ENCODE peak calls at places on chromosomes 2 and 18, in five cellular contexts. D, N, R, Q and K are unnamed samples.

GRCh38 chr2:24317491-24317920 is 42.8 kb downstream of the ITSN2 start:
- DNase-seq in N (peak), Q (no peak), R (no peak), D (no peak), K (no peak)

GRCh38 chr2:2856723-2857415 is 520.7 kb downstream of the EIPR1 start:
- DNase-seq in Q (no peak), R (no peak), N (no peak), D (no peak), K (no peak)

GRCh38 chr2:191218292-191218898 is 26.8 kb upstream of the MYO1B start:
- DNase-seq in N (peak), Q (peak), R (no peak), D (peak), K (peak)

GRCh38 chr2:119544075-119545031 is at the start of gene CFAP221:
- DNase-seq in N (peak), R (no peak), Q (peak), D (no peak), K (peak)

GRCh38 chr2:162025121-162025911 is 48.7 kb downstream of the DPP4 start:
- DNase-seq in D (no peak), Q (no peak), N (no peak), R (no peak), K (no peak)

GRCh38 chr2:58133395-58133794 is 86.8 kb downstream of the VRK2 start:
- DNase-seq in Q (no peak), D (no peak), R (no peak), N (no peak), K (no peak)

GRCh38 chr18:62400916-62401315 is 75.8 kb downstream of the TNFRSF11A start:
- DNase-seq in N (no peak), Q (no peak), R (no peak), D (no peak), K (no peak)

GRCh38 chr2:48377646-48378045 is 152.3 kb upstream of the STON1 start:
- DNase-seq in N (no peak), Q (no peak), D (no peak), R (no peak), K (no peak)

GRCh38 chr2:54360055-54360792 is 95.9 kb upstream of the SPTBN1 start:
- DNase-seq in Q (no peak), N (no peak), R (no peak), D (no peak), K (no peak)

GRCh38 chr2:187075106-187076070 is 226.4 kb upstream of the ZSWIM2 start:
- DNase-seq in Q (no peak), D (no peak), R (no peak), N (no peak), K (no peak)

GRCh38 chr2:240557808-240558207 is at the start of gene ANKMY1:
- DNase-seq in N (no peak), R (no peak), Q (no peak), D (no peak), K (no peak)

GRCh38 chr2:26595146-26595545 is 46.0 kb downstream of the CIB4 start:
- DNase-seq in D (no peak), N (no peak), R (no peak), Q (no peak), K (no peak)

GRCh38 chr2:127118467-127118866 is 11.5 kb upstream of the BIN1 start:
- DNase-seq in R (no peak), N (no peak), Q (no peak), D (no peak), K (no peak)

GRCh38 chr2:182618672-182619079 is 97.4 kb upstream of the DNAJC10 start:
- DNase-seq in D (no peak), R (no peak), Q (no peak), N (peak), K (no peak)

GRCh38 chr18:9619056-9619455 is 4.7 kb upstream of the PPP4R1 start:
- DNase-seq in R (no peak), Q (no peak), D (no peak), N (no peak), K (no peak)

GRCh38 chr2:44705851-44706555 is 235.5 kb upstream of the SIX3 start:
- DNase-seq in D (no peak), R (no peak), N (no peak), Q (no peak), K (no peak)
- TF ChIP-seq JUND in D (no peak), R (no peak), N (no peak), Q (no peak), K (no peak)

GRCh38 chr18:23458830-23459529 is 5.9 kb downstream of the RIOK3 start:
- DNase-seq in D (no peak), Q (no peak), N (no peak), R (no peak), K (no peak)
- TF ChIP-seq SIN3A in D (no peak), Q (no peak), N (no peak), R (no peak), K (no peak)

GRCh38 chr2:60675309-60675708 is 80.8 kb upstream of the PAPOLG start:
- DNase-seq in D (no peak), Q (no peak), R (no peak), N (no peak), K (no peak)

GRCh38 chr2:60674524-60675165 is 81.4 kb upstream of the PAPOLG start:
- DNase-seq in D (peak), N (peak), Q (peak), R (peak), K (peak)

GRCh38 chr2:60676950-60677349 is 79.1 kb upstream of the PAPOLG start:
- DNase-seq in N (no peak), R (no peak), Q (no peak), D (no peak), K (no peak)

GRCh38 chr2:60677376-60677775 is 78.7 kb upstream of the PAPOLG start:
- DNase-seq in N (no peak), D (no peak), Q (no peak), R (no peak), K (no peak)

DNA sequence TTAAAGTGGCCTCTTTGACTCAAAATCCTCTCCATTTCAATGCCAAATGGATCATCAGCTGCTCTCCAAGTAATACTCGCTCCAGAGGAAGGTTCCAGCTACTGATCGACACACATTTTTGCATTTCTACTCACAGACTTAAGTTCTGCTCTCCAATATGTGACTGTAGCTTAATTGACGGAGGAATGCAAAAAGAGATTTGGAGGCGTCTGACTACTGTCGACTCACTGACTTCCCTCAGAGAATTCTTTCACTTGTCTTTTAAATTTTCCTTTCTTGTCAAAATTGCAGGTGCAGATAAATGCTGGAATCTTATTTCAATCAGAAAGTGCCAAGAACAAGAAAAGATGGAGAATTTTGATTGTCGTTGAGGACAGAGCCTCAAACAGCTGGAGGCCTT is 84.1 kb upstream of the PAPOLG start:
- DNase-seq in R (no peak), D (no peak), Q (no peak), N (no peak), K (no peak)
- TF ChIP-seq POLR2A in R (no peak), D (no peak), Q (no peak), N (no peak), K (no peak)

GRCh38 chr2:9144047-9144446 is 62.6 kb upstream of the ASAP2 start:
- DNase-seq in D (no peak), R (no peak), Q (no peak), N (no peak), K (no peak)
- TF ChIP-seq JUND in D (no peak), R (no peak), Q (no peak), N (no peak), K (no peak)

GRCh38 chr18:13245481-13246000 is 27.0 kb downstream of the LDLRAD4 start:
- DNase-seq in R (no peak), N (no peak), Q (no peak), D (no peak), K (no peak)
- TF ChIP-seq SIN3A in R (no peak), N (no peak), Q (no peak), D (no peak), K (no peak)

GRCh38 chr2:74510272-74510671 is 2.8 kb upstream of the PCGF1 start:
- DNase-seq in D (no peak), Q (no peak), N (no peak), R (no peak), K (no peak)

GRCh38 chr2:74507926-74508520 is 528 bp upstream of the PCGF1 start:
- DNase-seq in D (no peak), N (no peak), Q (peak), R (no peak), K (no peak)

GRCh38 chr2:74504591-74504990 is 2.9 kb downstream of the PCGF1 start:
- DNase-seq in Q (no peak), D (no peak), N (no peak), R (no peak), K (no peak)

GRCh38 chr2:74505448-74506246 is 1.8 kb downstream of the PCGF1 start:
- DNase-seq in N (no peak), D (no peak), R (no peak), Q (no peak), K (no peak)

GRCh38 chr2:74507145-74507925 is at the start of gene PCGF1:
- DNase-seq in Q (peak), N (peak), D (peak), R (peak), K (peak)
- TF ChIP-seq POLR2A in Q (peak), N (no peak), D (no peak), R (peak), K (peak)

GRCh38 chr2:75607988-75608683 is 38.4 kb upstream of the MRPL19 start:
- DNase-seq in Q (no peak), N (peak), D (no peak), R (no peak), K (no peak)

GRCh38 chr2:75605770-75606535 is 40.6 kb upstream of the MRPL19 start:
- DNase-seq in Q (no peak), N (peak), D (no peak), R (no peak), K (no peak)

GRCh38 chr2:75608684-75609333 is 37.8 kb upstream of the MRPL19 start:
- DNase-seq in R (no peak), Q (peak), N (peak), D (peak), K (peak)

GRCh38 chr2:75609334-75609689 is 37.3 kb upstream of the MRPL19 start:
- DNase-seq in D (no peak), R (no peak), Q (no peak), N (no peak), K (no peak)

GRCh38 chr2:75606851-75607798 is 39.5 kb upstream of the MRPL19 start:
- DNase-seq in R (no peak), D (no peak), N (no peak), Q (no peak), K (no peak)
- TF ChIP-seq JUND in R (no peak), D (no peak), N (no peak), Q (no peak), K (no peak)